ENCODE peak calls at places on chromosome 1, in nine cellular contexts. One of them, this sample, is unnamed.

GRCh38 chr1:17540255-17541001 is 930 bp downstream of the ARHGEF10L start:
- DNase-seq in prostate gland: peak; percentile 10
- DNase-seq in stomach: no peak
- DNase-seq in CD4-positive, CD25-positive, alpha-beta regulatory T cell: no peak
- DNase-seq in cardiac muscle cell: peak; percentile 48
- DNase-seq in suprapubic skin: peak; percentile 86
- DNase-seq in A549: no peak
- DNase-seq in GM23338: peak; percentile 97
- DNase-seq in astrocyte of the cerebellum: no peak
- DNase-seq in this sample: peak; percentile 86

GRCh38 chr1:55179177-55179835 is 35.9 kb downstream of the USP24 start:
- DNase-seq in prostate gland: no peak
- DNase-seq in stomach: no peak
- DNase-seq in CD4-positive, CD25-positive, alpha-beta regulatory T cell: no peak
- DNase-seq in cardiac muscle cell: no peak
- DNase-seq in suprapubic skin: no peak
- DNase-seq in A549: no peak
- DNase-seq in GM23338: no peak
- DNase-seq in astrocyte of the cerebellum: no peak
- DNase-seq in this sample: no peak

GRCh38 chr1:30617161-30617560 is 106.2 kb downstream of the MATN1 start:
- DNase-seq in prostate gland: no peak
- DNase-seq in stomach: peak; percentile 9
- DNase-seq in CD4-positive, CD25-positive, alpha-beta regulatory T cell: no peak
- DNase-seq in cardiac muscle cell: no peak
- DNase-seq in suprapubic skin: no peak
- DNase-seq in A549: no peak
- DNase-seq in GM23338: no peak
- DNase-seq in astrocyte of the cerebellum: no peak
- DNase-seq in this sample: no peak

GRCh38 chr1:154730986-154731489 is 123.1 kb upstream of the ADAR start:
- DNase-seq in prostate gland: no peak
- DNase-seq in stomach: no peak
- DNase-seq in CD4-positive, CD25-positive, alpha-beta regulatory T cell: no peak
- DNase-seq in cardiac muscle cell: no peak
- DNase-seq in suprapubic skin: no peak
- DNase-seq in A549: no peak
- DNase-seq in GM23338: peak; percentile 26
- DNase-seq in astrocyte of the cerebellum: no peak
- DNase-seq in this sample: no peak

GRCh38 chr1:59029366-59029765 is 245.5 kb upstream of the JUN start:
- DNase-seq in prostate gland: no peak
- DNase-seq in stomach: no peak
- DNase-seq in CD4-positive, CD25-positive, alpha-beta regulatory T cell: no peak
- DNase-seq in cardiac muscle cell: no peak
- DNase-seq in suprapubic skin: no peak
- DNase-seq in A549: no peak
- DNase-seq in GM23338: no peak
- DNase-seq in astrocyte of the cerebellum: no peak
- DNase-seq in this sample: peak; percentile 41

GRCh38 chr1:151137789-151138188 is 8.6 kb downstream of the SEMA6C start:
- DNase-seq in prostate gland: no peak
- DNase-seq in stomach: no peak
- DNase-seq in CD4-positive, CD25-positive, alpha-beta regulatory T cell: no peak
- DNase-seq in cardiac muscle cell: no peak
- DNase-seq in suprapubic skin: no peak
- DNase-seq in A549: no peak
- DNase-seq in GM23338: no peak
- DNase-seq in astrocyte of the cerebellum: no peak
- DNase-seq in this sample: no peak

GRCh38 chr1:203486618-203487370 is 7.2 kb upstream of the OPTC start:
- DNase-seq in prostate gland: no peak
- DNase-seq in stomach: no peak
- DNase-seq in CD4-positive, CD25-positive, alpha-beta regulatory T cell: no peak
- DNase-seq in cardiac muscle cell: no peak
- DNase-seq in suprapubic skin: no peak
- DNase-seq in A549: no peak
- DNase-seq in GM23338: no peak
- DNase-seq in astrocyte of the cerebellum: no peak
- DNase-seq in this sample: no peak

GRCh38 chr1:7641587-7642417 is 129.3 kb upstream of the VAMP3 start:
- DNase-seq in prostate gland: no peak
- DNase-seq in stomach: no peak
- DNase-seq in CD4-positive, CD25-positive, alpha-beta regulatory T cell: no peak
- DNase-seq in cardiac muscle cell: peak; percentile 80
- DNase-seq in suprapubic skin: no peak
- DNase-seq in A549: peak; percentile 12
- DNase-seq in GM23338: peak; percentile 21
- DNase-seq in astrocyte of the cerebellum: no peak
- DNase-seq in this sample: no peak

GRCh38 chr1:29789221-29789909 is 553.0 kb downstream of the PTPRU start:
- DNase-seq in prostate gland: peak; percentile 1
- DNase-seq in stomach: no peak
- DNase-seq in CD4-positive, CD25-positive, alpha-beta regulatory T cell: no peak
- DNase-seq in cardiac muscle cell: no peak
- DNase-seq in suprapubic skin: no peak
- DNase-seq in A549: no peak
- DNase-seq in GM23338: no peak
- DNase-seq in astrocyte of the cerebellum: no peak
- DNase-seq in this sample: no peak

GRCh38 chr1:210684466-210685294 is 356.0 kb downstream of the HHAT start:
- DNase-seq in prostate gland: no peak
- DNase-seq in stomach: no peak
- DNase-seq in CD4-positive, CD25-positive, alpha-beta regulatory T cell: no peak
- DNase-seq in cardiac muscle cell: no peak
- DNase-seq in suprapubic skin: no peak
- DNase-seq in A549: no peak
- DNase-seq in GM23338: no peak
- DNase-seq in astrocyte of the cerebellum: no peak
- DNase-seq in this sample: peak; percentile 9

GRCh38 chr1:66613187-66613586 is 79.2 kb downstream of the SGIP1 start:
- DNase-seq in prostate gland: no peak
- DNase-seq in stomach: no peak
- DNase-seq in CD4-positive, CD25-positive, alpha-beta regulatory T cell: no peak
- DNase-seq in cardiac muscle cell: no peak
- DNase-seq in suprapubic skin: no peak
- DNase-seq in A549: no peak
- DNase-seq in GM23338: no peak
- DNase-seq in astrocyte of the cerebellum: no peak
- DNase-seq in this sample: no peak

GRCh38 chr1:2307206-2307605 is 79.1 kb downstream of the SKI start:
- DNase-seq in prostate gland: no peak
- DNase-seq in stomach: no peak
- DNase-seq in CD4-positive, CD25-positive, alpha-beta regulatory T cell: no peak
- DNase-seq in cardiac muscle cell: no peak
- DNase-seq in suprapubic skin: no peak
- DNase-seq in A549: no peak
- DNase-seq in GM23338: no peak
- DNase-seq in astrocyte of the cerebellum: no peak
- DNase-seq in this sample: no peak

GRCh38 chr1:20185834-20186782 is at the start of the genes PLA2G2C and UBXN10:
- DNase-seq in prostate gland: no peak
- DNase-seq in stomach: peak; percentile 37
- DNase-seq in CD4-positive, CD25-positive, alpha-beta regulatory T cell: no peak
- DNase-seq in cardiac muscle cell: peak; percentile 66
- DNase-seq in suprapubic skin: no peak
- DNase-seq in A549: no peak
- DNase-seq in GM23338: peak; percentile 85
- DNase-seq in astrocyte of the cerebellum: no peak
- DNase-seq in this sample: no peak

GRCh38 chr1:89671775-89672488 is 39.0 kb downstream of the LRRC8C start:
- DNase-seq in prostate gland: no peak
- DNase-seq in stomach: no peak
- DNase-seq in CD4-positive, CD25-positive, alpha-beta regulatory T cell: no peak
- DNase-seq in cardiac muscle cell: no peak
- DNase-seq in suprapubic skin: no peak
- DNase-seq in A549: peak; percentile 38
- DNase-seq in GM23338: no peak
- DNase-seq in astrocyte of the cerebellum: no peak
- DNase-seq in this sample: no peak

GRCh38 chr1:97796716-97797115 is 124.1 kb downstream of the DPYD start:
- DNase-seq in prostate gland: no peak
- DNase-seq in stomach: no peak
- DNase-seq in CD4-positive, CD25-positive, alpha-beta regulatory T cell: no peak
- DNase-seq in cardiac muscle cell: no peak
- DNase-seq in suprapubic skin: no peak
- DNase-seq in A549: no peak
- DNase-seq in GM23338: no peak
- DNase-seq in astrocyte of the cerebellum: no peak
- DNase-seq in this sample: no peak

GRCh38 chr1:241706257-241706656 is 54.2 kb downstream of the WDR64 start:
- DNase-seq in prostate gland: no peak
- DNase-seq in stomach: no peak
- DNase-seq in CD4-positive, CD25-positive, alpha-beta regulatory T cell: no peak
- DNase-seq in cardiac muscle cell: no peak
- DNase-seq in suprapubic skin: no peak
- DNase-seq in A549: no peak
- DNase-seq in GM23338: no peak
- DNase-seq in astrocyte of the cerebellum: no peak
- DNase-seq in this sample: no peak

GRCh38 chr1:51622455-51622913 is 5.6 kb downstream of the OSBPL9 start:
- DNase-seq in prostate gland: no peak
- DNase-seq in stomach: peak; percentile 35
- DNase-seq in CD4-positive, CD25-positive, alpha-beta regulatory T cell: no peak
- DNase-seq in cardiac muscle cell: peak; percentile 18
- DNase-seq in suprapubic skin: peak; percentile 81
- DNase-seq in A549: peak; percentile 43
- DNase-seq in GM23338: peak; percentile 33
- DNase-seq in astrocyte of the cerebellum: peak; percentile 34
- DNase-seq in this sample: peak; percentile 87

GRCh38 chr1:51624851-51625250 is 8.0 kb downstream of the OSBPL9 start:
- DNase-seq in prostate gland: no peak
- DNase-seq in stomach: no peak
- DNase-seq in CD4-positive, CD25-positive, alpha-beta regulatory T cell: no peak
- DNase-seq in cardiac muscle cell: no peak
- DNase-seq in suprapubic skin: no peak
- DNase-seq in A549: no peak
- DNase-seq in GM23338: no peak
- DNase-seq in astrocyte of the cerebellum: no peak
- DNase-seq in this sample: no peak

GRCh38 chr1:51623450-51623849 is 6.6 kb downstream of the OSBPL9 start:
- DNase-seq in prostate gland: no peak
- DNase-seq in stomach: no peak
- DNase-seq in CD4-positive, CD25-positive, alpha-beta regulatory T cell: no peak
- DNase-seq in cardiac muscle cell: no peak
- DNase-seq in suprapubic skin: no peak
- DNase-seq in A549: no peak
- DNase-seq in GM23338: no peak
- DNase-seq in astrocyte of the cerebellum: no peak
- DNase-seq in this sample: no peak

GRCh38 chr1:51621841-51622454 is 5.1 kb downstream of the OSBPL9 start:
- DNase-seq in prostate gland: no peak
- DNase-seq in stomach: no peak
- DNase-seq in CD4-positive, CD25-positive, alpha-beta regulatory T cell: no peak
- DNase-seq in cardiac muscle cell: no peak
- DNase-seq in suprapubic skin: no peak
- DNase-seq in A549: no peak
- DNase-seq in GM23338: no peak
- DNase-seq in astrocyte of the cerebellum: no peak
- DNase-seq in this sample: no peak

DNA sequence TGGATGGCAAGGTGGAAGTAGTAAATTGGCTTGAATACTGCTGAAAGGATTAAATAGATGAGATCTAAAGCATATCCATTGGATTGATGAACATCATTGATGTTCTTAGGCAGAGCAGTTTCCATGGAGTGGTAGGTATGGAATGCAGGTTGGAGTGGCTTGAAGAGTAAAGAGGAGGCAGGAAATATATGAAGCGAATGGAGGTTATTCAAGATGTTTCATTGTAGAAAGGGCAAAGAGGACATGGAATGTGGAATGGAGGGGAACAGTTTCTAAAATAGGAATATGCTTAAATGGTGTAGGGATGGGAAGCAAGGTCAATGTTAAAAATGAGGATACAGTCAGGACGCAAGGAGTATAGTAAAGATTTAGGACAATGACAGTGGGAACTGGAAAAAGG is 6.1 kb downstream of the OSBPL9 start:
- DNase-seq in prostate gland: no peak
- DNase-seq in stomach: no peak
- DNase-seq in CD4-positive, CD25-positive, alpha-beta regulatory T cell: no peak
- DNase-seq in cardiac muscle cell: no peak
- DNase-seq in suprapubic skin: no peak
- DNase-seq in A549: no peak
- DNase-seq in GM23338: no peak
- DNase-seq in astrocyte of the cerebellum: no peak
- DNase-seq in this sample: no peak
- H3K4me3 ChIP-seq in prostate gland: no peak overlapping the region
- H3K4me3 ChIP-seq in stomach: no peak overlapping the region
- H3K4me3 ChIP-seq in CD4-positive, CD25-positive, alpha-beta regulatory T cell: no peak overlapping the region
- H3K4me3 ChIP-seq in cardiac muscle cell: no peak overlapping the region
- H3K4me3 ChIP-seq in suprapubic skin: no peak overlapping the region
- H3K4me3 ChIP-seq in A549: no peak overlapping the region
- H3K4me3 ChIP-seq in GM23338: no peak overlapping the region
- H3K4me3 ChIP-seq in astrocyte of the cerebellum: no peak overlapping the region
- H3K4me3 ChIP-seq in this sample: no peak overlapping the region

DNA sequence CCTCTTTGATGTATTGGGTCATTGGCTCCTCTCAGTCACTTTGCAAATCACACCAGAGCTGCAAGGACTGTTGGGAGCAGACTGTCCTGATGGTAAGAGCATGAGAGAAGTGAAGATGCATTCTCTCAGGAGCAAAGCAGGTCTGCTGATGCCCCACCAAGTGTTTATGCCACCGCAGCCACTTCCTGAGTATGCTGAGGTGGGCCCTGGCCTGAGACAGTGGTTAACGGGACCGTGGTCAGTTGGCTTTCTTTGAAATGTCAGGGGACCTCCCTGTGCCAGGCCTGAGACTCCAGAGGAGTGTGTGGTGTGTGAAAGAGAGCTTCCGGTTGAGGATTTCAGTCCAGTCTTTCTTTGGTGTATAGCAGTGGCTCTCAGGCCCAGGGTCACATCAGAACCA is 79.4 kb downstream of the SPATA46 start:
- DNase-seq in prostate gland: no peak
- DNase-seq in stomach: no peak
- DNase-seq in CD4-positive, CD25-positive, alpha-beta regulatory T cell: no peak
- DNase-seq in cardiac muscle cell: peak; percentile 29
- DNase-seq in suprapubic skin: no peak
- DNase-seq in A549: no peak
- DNase-seq in GM23338: no peak
- DNase-seq in astrocyte of the cerebellum: no peak
- DNase-seq in this sample: no peak
- H3K4me3 ChIP-seq in prostate gland: no peak overlapping the region
- H3K4me3 ChIP-seq in stomach: no peak overlapping the region
- H3K4me3 ChIP-seq in CD4-positive, CD25-positive, alpha-beta regulatory T cell: no peak overlapping the region
- H3K4me3 ChIP-seq in cardiac muscle cell: no peak overlapping the region
- H3K4me3 ChIP-seq in suprapubic skin: no peak overlapping the region
- H3K4me3 ChIP-seq in A549: no peak overlapping the region
- H3K4me3 ChIP-seq in GM23338: no peak overlapping the region
- H3K4me3 ChIP-seq in astrocyte of the cerebellum: no peak overlapping the region
- H3K4me3 ChIP-seq in this sample: no peak overlapping the region

GRCh38 chr1:21293537-21294265 is 3.4 kb upstream of the ECE1 start:
- DNase-seq in prostate gland: no peak
- DNase-seq in stomach: no peak
- DNase-seq in CD4-positive, CD25-positive, alpha-beta regulatory T cell: peak; percentile 47
- DNase-seq in cardiac muscle cell: no peak
- DNase-seq in suprapubic skin: no peak
- DNase-seq in A549: no peak
- DNase-seq in GM23338: no peak
- DNase-seq in astrocyte of the cerebellum: no peak
- DNase-seq in this sample: no peak
- H3K4me3 ChIP-seq in prostate gland: no peak overlapping the region
- H3K4me3 ChIP-seq in stomach: no peak overlapping the region
- H3K4me3 ChIP-seq in CD4-positive, CD25-positive, alpha-beta regulatory T cell: peak overlapping the region; percentile 87
- H3K4me3 ChIP-seq in cardiac muscle cell: no peak overlapping the region
- H3K4me3 ChIP-seq in suprapubic skin: no peak overlapping the region
- H3K4me3 ChIP-seq in A549: no peak overlapping the region
- H3K4me3 ChIP-seq in GM23338: no peak overlapping the region
- H3K4me3 ChIP-seq in astrocyte of the cerebellum: no peak overlapping the region
- H3K4me3 ChIP-seq in this sample: no peak overlapping the region

GRCh38 chr1:40711465-40712404 is 20.2 kb downstream of the NFYC start:
- DNase-seq in prostate gland: peak; percentile 46
- DNase-seq in stomach: no peak
- DNase-seq in CD4-positive, CD25-positive, alpha-beta regulatory T cell: no peak
- DNase-seq in cardiac muscle cell: peak; percentile 28
- DNase-seq in suprapubic skin: no peak
- DNase-seq in A549: no peak
- DNase-seq in GM23338: no peak
- DNase-seq in astrocyte of the cerebellum: peak; percentile 62
- DNase-seq in this sample: no peak
- H3K4me3 ChIP-seq in prostate gland: no peak overlapping the region
- H3K4me3 ChIP-seq in stomach: no peak overlapping the region
- H3K4me3 ChIP-seq in CD4-positive, CD25-positive, alpha-beta regulatory T cell: peak overlapping the region; percentile 42
- H3K4me3 ChIP-seq in cardiac muscle cell: peak overlapping the region; percentile 67
- H3K4me3 ChIP-seq in suprapubic skin: peak overlapping the region; percentile 48
- H3K4me3 ChIP-seq in A549: no peak overlapping the region
- H3K4me3 ChIP-seq in GM23338: peak overlapping the region; percentile 50
- H3K4me3 ChIP-seq in astrocyte of the cerebellum: peak overlapping the region; percentile 68
- H3K4me3 ChIP-seq in this sample: peak overlapping the region; percentile 45

This sample was measured in ascending aorta.